ENCODE peak calls at places on chromosomes 7 and 10, in six cellular contexts. L is thyroid gland, I is A549, V is sigmoid colon, M is gastrocnemius medialis, Y is NB4. E is an unnamed sample.

GRCh38 chr7:20931739-20932138 is 145.1 kb upstream of the SP8 start:
- DNase-seq in V (no peak), I (no peak), L (no peak), Y (no peak), M (no peak), E (no peak)

GRCh38 chr10:56662765-56663447 is 301.8 kb upstream of the ZWINT start:
- DNase-seq in V (no peak), I (no peak), L (no peak), M (no peak), Y (no peak), E (no peak)

GRCh38 chr7:77242535-77242934 is 42.9 kb upstream of the FGL2 start:
- DNase-seq in Y (peak; percentile 54), I (no peak), V (no peak), M (no peak), L (no peak), E (no peak)

GRCh38 chr7:30755384-30756154 is 3.6 kb downstream of the INMT start:
- DNase-seq in V (peak; percentile 93), L (no peak), I (no peak), M (peak; percentile 33), Y (no peak), E (no peak)

GRCh38 chr10:130938051-130938450 is 373.5 kb downstream of the TCERG1L start:
- DNase-seq in I (no peak), V (no peak), L (no peak), M (no peak), Y (no peak), E (no peak)

GRCh38 chr10:130891066-130891465 is 420.5 kb downstream of the TCERG1L start:
- DNase-seq in L (no peak), M (no peak), Y (no peak), V (no peak), I (no peak), E (no peak)

GRCh38 chr7:36863901-36864701 is 139.8 kb upstream of the AOAH start:
- DNase-seq in Y (no peak), M (peak; percentile 17), I (no peak), V (no peak), L (no peak), E (no peak)

GRCh38 chr7:96691692-96692091 is 18.0 kb downstream of the SEM1 start:
- DNase-seq in Y (no peak), M (no peak), V (no peak), I (no peak), L (no peak), E (no peak)

GRCh38 chr10:91975438-91975837 is 51.9 kb downstream of the BTAF1 start:
- DNase-seq in M (no peak), V (no peak), Y (no peak), L (no peak), I (no peak), E (no peak)

GRCh38 chr7:100366411-100367250 is 6.7 kb upstream of the PILRA start:
- DNase-seq in M (no peak), V (no peak), I (no peak), Y (peak; percentile 88), L (no peak), E (no peak)

GRCh38 chr10:78194050-78194449 is 160.4 kb downstream of the RPS24 start:
- DNase-seq in M (no peak), I (no peak), L (no peak), Y (no peak), V (no peak), E (no peak)

GRCh38 chr7:87510430-87510875 is 35.0 kb upstream of the ABCB4 start:
- DNase-seq in M (no peak), V (no peak), I (no peak), L (no peak), Y (no peak), E (no peak)

GRCh38 chr7:142792593-142792992 is 21.8 kb downstream of the PRSS2 start:
- DNase-seq in I (no peak), M (no peak), V (no peak), L (no peak), Y (no peak), E (no peak)

GRCh38 chr10:107280293-107280692 is 115.8 kb upstream of the SORCS1 start:
- DNase-seq in M (no peak), Y (peak; percentile 10), I (no peak), V (no peak), L (no peak), E (no peak)

GRCh38 chr10:101453791-101454718 is 100.1 kb downstream of the BTRC start:
- DNase-seq in L (no peak), V (no peak), I (no peak), Y (peak; percentile 88), M (no peak), E (no peak)

GRCh38 chr7:379456-380225 is 89.7 kb downstream of the FOXL3 start:
- DNase-seq in I (no peak), M (no peak), L (peak; percentile 92), Y (no peak), V (peak; percentile 67), E (no peak)

GRCh38 chr7:151876112-151876898 is 610 bp downstream of the PRKAG2 start:
- DNase-seq in Y (peak; percentile 68), I (peak; percentile 38), M (peak; percentile 65), V (peak; percentile 93), L (peak; percentile 79), E (peak; percentile 44)

GRCh38 chr7:96177353-96177752 is 144.5 kb downstream of the SLC25A13 start:
- DNase-seq in L (no peak), I (no peak), V (no peak), Y (no peak), M (no peak), E (no peak)

GRCh38 chr10:44389556-44389955 is 4.7 kb upstream of the CXCL12 start:
- DNase-seq in M (no peak), Y (no peak), L (no peak), I (no peak), V (no peak), E (no peak)

GRCh38 chr7:128458956-128459355 is 3.3 kb downstream of the HILPDA start:
- DNase-seq in Y (no peak), L (no peak), V (no peak), M (no peak), I (no peak), E (no peak)

GRCh38 chr7:148815612-148816011 is 68.5 kb downstream of the EZH2 start:
- DNase-seq in M (no peak), V (no peak), I (no peak), Y (no peak), L (no peak), E (no peak)

GRCh38 chr7:40586197-40586596 is 451.4 kb downstream of the SUGCT start:
- DNase-seq in I (no peak), V (no peak), M (no peak), Y (peak; percentile 28), L (no peak), E (peak; percentile 23)

GRCh38 chr10:43264324-43264986 is 2.4 kb downstream of the RASGEF1A start:
- DNase-seq in M (no peak), V (no peak), L (no peak), I (no peak), Y (no peak), E (no peak)

GRCh38 chr7:111492234-111492633 is 70.1 kb downstream of the IMMP2L start:
- DNase-seq in L (no peak), Y (no peak), M (no peak), I (no peak), V (no peak), E (no peak)

GRCh38 chr7:105010538-105011523 is 3.2 kb upstream of the KMT2E start:
- DNase-seq in V (no peak), M (peak; percentile 16), Y (peak; percentile 47), I (no peak), L (no peak), E (no peak)

GRCh38 chr7:105011771-105012502 is 2.1 kb upstream of the KMT2E start:
- DNase-seq in M (peak; percentile 54), L (peak; percentile 27), V (peak; percentile 75), I (peak; percentile 27), Y (peak; percentile 38), E (no peak)

GRCh38 chr7:105013283-105013817 is 655 bp upstream of the KMT2E start:
- DNase-seq in I (peak; percentile 93), Y (peak; percentile 98), V (peak; percentile 98), M (peak; percentile 97), L (peak; percentile 96), E (peak; percentile 77)

GRCh38 chr7:105013818-105014724 is at the start of gene KMT2E:
- DNase-seq in Y (peak; percentile 93), I (peak; percentile 84), M (peak; percentile 86), V (peak; percentile 95), L (peak; percentile 89), E (no peak)

GRCh38 chr7:105012503-105013282 is 1.3 kb upstream of the KMT2E start:
- DNase-seq in L (peak; percentile 99), V (peak; percentile 100), I (peak; percentile 99), Y (peak; percentile 100), M (peak; percentile 100), E (peak; percentile 93)
- TF ChIP-seq POLR2A in L (peak; percentile 61), V (peak; percentile 96), I (peak; percentile 87), Y (peak; percentile 92), M (peak; percentile 97), E (peak; percentile 73)

GRCh38 chr7:84194484-84195260 is at the start of gene SEMA3A:
- DNase-seq in I (peak; percentile 86), V (peak; percentile 84), L (peak; percentile 17), Y (peak; percentile 31), M (peak; percentile 11), E (no peak)
- TF ChIP-seq POLR2A in I (no peak), V (no peak), L (no peak), Y (no peak), M (no peak), E (no peak)

DNA sequence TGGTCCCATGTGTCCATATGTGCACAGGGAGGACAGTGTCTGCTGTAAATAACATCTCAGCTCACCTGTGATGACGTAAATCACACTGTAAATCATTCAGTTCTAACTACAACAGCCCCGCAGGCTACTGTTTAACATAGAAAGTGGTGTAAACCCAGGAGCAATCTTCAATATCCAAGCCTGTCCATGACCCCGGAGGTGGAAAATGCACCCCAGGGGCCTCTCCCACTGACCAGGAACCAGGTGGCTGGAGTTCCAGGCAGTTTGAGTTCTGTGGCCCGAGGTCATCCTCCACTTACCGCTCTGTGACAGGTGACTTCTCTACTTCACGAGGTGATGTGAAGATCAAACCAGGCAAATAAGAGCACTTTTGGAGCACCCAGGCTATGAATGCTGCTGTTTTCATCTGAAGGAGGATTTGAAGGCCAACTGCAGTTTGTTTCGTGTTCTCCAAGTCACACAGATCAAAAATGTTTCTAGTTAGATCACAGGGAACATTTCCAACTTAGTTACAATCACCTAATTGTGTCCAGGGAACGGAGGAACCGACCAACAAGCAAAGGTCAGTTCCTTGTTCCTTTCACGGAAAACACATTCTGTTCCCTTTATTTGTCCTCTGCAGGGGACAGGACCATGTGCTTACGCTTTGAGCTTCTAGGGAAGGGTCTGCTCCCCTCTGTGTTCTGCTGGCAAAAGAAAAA is 131.8 kb downstream of the WDR37 start:
- DNase-seq in V (peak; percentile 53), L (no peak), I (no peak), Y (no peak), M (no peak), E (no peak)
- TF ChIP-seq POLR2A in V (no peak), L (no peak), I (no peak), Y (no peak), M (no peak), E (no peak)

DNA sequence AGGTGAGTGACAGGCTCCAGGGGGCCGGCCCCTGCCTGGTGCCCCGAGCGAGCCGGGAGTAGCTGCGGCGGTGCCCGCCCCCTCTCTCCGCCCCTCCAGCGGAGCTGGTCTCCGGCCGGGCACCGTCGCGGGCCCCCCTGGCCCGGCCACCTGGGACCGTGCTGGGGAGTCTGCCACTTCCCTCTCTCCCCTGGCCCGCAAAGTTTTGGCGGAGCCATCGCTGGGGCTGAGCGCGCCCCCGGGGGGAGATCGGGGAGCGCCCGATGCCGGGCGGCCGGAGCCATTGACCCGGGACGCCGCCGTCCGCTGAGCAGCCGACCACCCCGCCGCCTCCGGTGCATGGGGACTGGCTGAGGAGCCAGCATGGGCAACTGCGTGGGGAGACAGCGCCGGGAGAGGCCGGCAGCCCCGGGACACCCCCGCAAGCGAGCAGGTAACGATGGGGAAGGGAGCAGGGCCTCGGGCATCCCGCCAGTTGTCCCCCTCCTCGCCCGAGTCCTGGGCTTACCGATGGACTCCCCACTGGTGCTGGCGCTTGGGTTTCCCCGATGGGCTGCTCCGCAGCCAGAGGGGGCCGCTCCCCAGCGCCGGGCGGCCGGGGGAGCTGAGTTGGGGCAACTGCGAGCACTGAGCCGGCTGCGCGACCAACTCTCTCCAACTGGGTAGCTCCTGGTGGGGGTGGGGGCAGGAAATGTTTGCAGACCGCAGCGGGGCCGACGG is at the start of gene UBTD1:
- DNase-seq in L (peak; percentile 69), V (peak; percentile 84), M (peak; percentile 46), Y (peak; percentile 79), I (peak; percentile 13), E (peak; percentile 97)
- TF ChIP-seq POLR2A in L (peak; percentile 26), V (peak; percentile 46), M (no peak), Y (no peak), I (peak; percentile 36), E (peak; percentile 64)

E was measured in H54.